ENCODE peak calls at places on chromosomes 3 and 15, in four cellular contexts. V, D, B and E are unnamed samples.

GRCh38 chr3:133851266-133851906 is 44.3 kb downstream of the RAB6B start:
- DNase-seq in V (no peak), D (no peak), B (no peak), E (no peak)

GRCh38 chr15:49686626-49687025 is 65.8 kb downstream of the DTWD1 start:
- DNase-seq in V (peak), D (no peak), B (no peak), E (no peak)

GRCh38 chr15:93372209-93372910 is 283.3 kb upstream of the RGMA start:
- DNase-seq in V (no peak), D (no peak), B (no peak), E (no peak)

GRCh38 chr3:24316887-24317383 is 177.7 kb downstream of the THRB start:
- DNase-seq in V (no peak), D (peak), B (peak), E (peak)

GRCh38 chr15:98397411-98397810 is 250.9 kb upstream of the IGF1R start:
- DNase-seq in V (no peak), D (no peak), B (no peak), E (no peak)

GRCh38 chr3:72329354-72329753 is 518.9 kb downstream of the SHQ1 start:
- DNase-seq in V (no peak), D (no peak), B (no peak), E (no peak)

GRCh38 chr15:85785887-85786777 is 8.6 kb downstream of the KLHL25 start:
- DNase-seq in V (peak), D (peak), B (peak), E (no peak)

GRCh38 chr3:58434990-58435389 is 1.4 kb upstream of the PDHB start:
- DNase-seq in V (peak), D (no peak), B (no peak), E (no peak)

GRCh38 chr3:184525337-184526157 is 36.0 kb upstream of the EPHB3 start:
- DNase-seq in V (no peak), D (peak), B (no peak), E (no peak)

GRCh38 chr3:20190991-20191390 is 5.0 kb upstream of the SGO1 start:
- DNase-seq in V (no peak), D (no peak), B (peak), E (peak)

GRCh38 chr15:85766007-85766831 is 28.5 kb downstream of the KLHL25 start:
- DNase-seq in V (no peak), D (no peak), B (no peak), E (no peak)

GRCh38 chr15:61671736-61672135 is 388.5 kb downstream of the VPS13C start:
- DNase-seq in V (no peak), D (no peak), B (no peak), E (no peak)

GRCh38 chr3:156291269-156292123 is 171.1 kb downstream of the KCNAB1 start:
- DNase-seq in V (peak), D (no peak), B (no peak), E (no peak)

GRCh38 chr3:113132571-113132996 is 78.8 kb upstream of the BOC start:
- DNase-seq in V (peak), D (no peak), B (no peak), E (no peak)

GRCh38 chr3:64578384-64578783 is 109.4 kb downstream of the ADAMTS9 start:
- DNase-seq in V (no peak), D (no peak), B (no peak), E (no peak)

GRCh38 chr3:72335458-72336050 is 512.7 kb downstream of the SHQ1 start:
- DNase-seq in V (no peak), D (no peak), B (no peak), E (no peak)

GRCh38 chr3:43699864-43700263 is 9.1 kb downstream of the ABHD5 start:
- DNase-seq in V (peak), D (no peak), B (peak), E (no peak)

GRCh38 chr3:20078194-20078709 is 38.0 kb downstream of the KAT2B start:
- DNase-seq in V (no peak), D (no peak), B (no peak), E (no peak)

GRCh38 chr15:66581972-66582537 is 16.3 kb upstream of the LCTL start:
- DNase-seq in V (no peak), D (no peak), B (no peak), E (no peak)

GRCh38 chr15:32020158-32020557 is 10.2 kb upstream of the CHRNA7 start:
- DNase-seq in V (no peak), D (no peak), B (no peak), E (no peak)

GRCh38 chr15:37582852-37583251 is 351.6 kb upstream of the TMCO5A start:
- DNase-seq in V (no peak), D (no peak), B (no peak), E (no peak)